ENCODE peak calls at places on chromosome 2, in nine cellular contexts. One of them, this sample, is unnamed.

GRCh38 chr2:128410035-128410757 is 91.5 kb upstream of the HS6ST1 start:
- DNase-seq in hepatocyte: no peak
- DNase-seq in mucosa of descending colon: no peak
- DNase-seq in esophagus muscularis mucosa: peak; percentile 62
- DNase-seq in neural progenitor cell: no peak
- DNase-seq in AG09319: no peak
- DNase-seq in fibroblast of pulmonary artery: no peak
- DNase-seq in foreskin keratinocyte: no peak
- DNase-seq in fibroblast of mammary gland: no peak
- DNase-seq in this sample: no peak

GRCh38 chr2:230602562-230603230 is 109.9 kb upstream of the CAB39 start:
- DNase-seq in fibroblast of mammary gland: no peak
- DNase-seq in mucosa of descending colon: no peak
- DNase-seq in esophagus muscularis mucosa: no peak
- DNase-seq in hepatocyte: no peak
- DNase-seq in neural progenitor cell: no peak
- DNase-seq in AG09319: no peak
- DNase-seq in fibroblast of pulmonary artery: no peak
- DNase-seq in foreskin keratinocyte: no peak
- DNase-seq in this sample: peak; percentile 41

GRCh38 chr2:240868286-240869108 is at the start of gene AGXT:
- DNase-seq in fibroblast of pulmonary artery: peak; percentile 54
- DNase-seq in fibroblast of mammary gland: peak; percentile 46
- DNase-seq in foreskin keratinocyte: no peak
- DNase-seq in hepatocyte: peak; percentile 52
- DNase-seq in AG09319: no peak
- DNase-seq in mucosa of descending colon: peak; percentile 69
- DNase-seq in esophagus muscularis mucosa: no peak
- DNase-seq in neural progenitor cell: no peak
- DNase-seq in this sample: no peak

GRCh38 chr2:168211664-168212163 is 35.7 kb downstream of the STK39 start:
- DNase-seq in fibroblast of pulmonary artery: no peak
- DNase-seq in fibroblast of mammary gland: no peak
- DNase-seq in hepatocyte: no peak
- DNase-seq in esophagus muscularis mucosa: no peak
- DNase-seq in foreskin keratinocyte: no peak
- DNase-seq in neural progenitor cell: no peak
- DNase-seq in mucosa of descending colon: no peak
- DNase-seq in AG09319: no peak
- DNase-seq in this sample: no peak

GRCh38 chr2:129118296-129118695 is 799.6 kb upstream of the HS6ST1 start:
- DNase-seq in hepatocyte: no peak
- DNase-seq in neural progenitor cell: no peak
- DNase-seq in esophagus muscularis mucosa: no peak
- DNase-seq in fibroblast of pulmonary artery: no peak
- DNase-seq in fibroblast of mammary gland: no peak
- DNase-seq in foreskin keratinocyte: no peak
- DNase-seq in AG09319: no peak
- DNase-seq in mucosa of descending colon: no peak
- DNase-seq in this sample: no peak

GRCh38 chr2:106108351-106108750 is 85.8 kb downstream of the UXS1 start:
- DNase-seq in foreskin keratinocyte: no peak
- DNase-seq in neural progenitor cell: peak; percentile 10
- DNase-seq in hepatocyte: peak; percentile 41
- DNase-seq in fibroblast of mammary gland: peak; percentile 21
- DNase-seq in fibroblast of pulmonary artery: peak; percentile 64
- DNase-seq in AG09319: no peak
- DNase-seq in esophagus muscularis mucosa: no peak
- DNase-seq in mucosa of descending colon: no peak
- DNase-seq in this sample: no peak

GRCh38 chr2:108978709-108979111 is 10.3 kb downstream of the EDAR start:
- DNase-seq in fibroblast of pulmonary artery: no peak
- DNase-seq in AG09319: no peak
- DNase-seq in neural progenitor cell: peak; percentile 43
- DNase-seq in fibroblast of mammary gland: no peak
- DNase-seq in foreskin keratinocyte: no peak
- DNase-seq in esophagus muscularis mucosa: no peak
- DNase-seq in hepatocyte: no peak
- DNase-seq in mucosa of descending colon: no peak
- DNase-seq in this sample: no peak

GRCh38 chr2:164843346-164843841 is 1.8 kb upstream of the COBLL1 start:
- DNase-seq in mucosa of descending colon: no peak
- DNase-seq in esophagus muscularis mucosa: no peak
- DNase-seq in fibroblast of pulmonary artery: no peak
- DNase-seq in AG09319: no peak
- DNase-seq in neural progenitor cell: no peak
- DNase-seq in fibroblast of mammary gland: peak; percentile 12
- DNase-seq in foreskin keratinocyte: peak; percentile 86
- DNase-seq in hepatocyte: peak; percentile 42
- DNase-seq in this sample: no peak

GRCh38 chr2:170170281-170171035 is 7.5 kb upstream of the MYO3B start:
- DNase-seq in hepatocyte: peak; percentile 42
- DNase-seq in esophagus muscularis mucosa: no peak
- DNase-seq in neural progenitor cell: no peak
- DNase-seq in mucosa of descending colon: no peak
- DNase-seq in fibroblast of pulmonary artery: no peak
- DNase-seq in fibroblast of mammary gland: no peak
- DNase-seq in foreskin keratinocyte: no peak
- DNase-seq in AG09319: no peak
- DNase-seq in this sample: no peak

GRCh38 chr2:162072976-162073775 is 839 bp downstream of the DPP4 start:
- DNase-seq in AG09319: no peak
- DNase-seq in neural progenitor cell: peak; percentile 19
- DNase-seq in hepatocyte: no peak
- DNase-seq in fibroblast of pulmonary artery: no peak
- DNase-seq in fibroblast of mammary gland: peak; percentile 30
- DNase-seq in esophagus muscularis mucosa: no peak
- DNase-seq in mucosa of descending colon: no peak
- DNase-seq in foreskin keratinocyte: no peak
- DNase-seq in this sample: no peak

GRCh38 chr2:1663621-1664020 is 80.7 kb downstream of the PXDN start:
- DNase-seq in mucosa of descending colon: no peak
- DNase-seq in fibroblast of mammary gland: no peak
- DNase-seq in esophagus muscularis mucosa: no peak
- DNase-seq in hepatocyte: no peak
- DNase-seq in fibroblast of pulmonary artery: no peak
- DNase-seq in neural progenitor cell: no peak
- DNase-seq in AG09319: no peak
- DNase-seq in foreskin keratinocyte: no peak
- DNase-seq in this sample: no peak

GRCh38 chr2:195486520-195486919 is 170.5 kb upstream of the SLC39A10 start:
- DNase-seq in fibroblast of pulmonary artery: no peak
- DNase-seq in esophagus muscularis mucosa: no peak
- DNase-seq in mucosa of descending colon: no peak
- DNase-seq in fibroblast of mammary gland: no peak
- DNase-seq in neural progenitor cell: no peak
- DNase-seq in hepatocyte: no peak
- DNase-seq in foreskin keratinocyte: no peak
- DNase-seq in AG09319: no peak
- DNase-seq in this sample: no peak

GRCh38 chr2:101820519-101820918 is 123.0 kb downstream of the MAP4K4 start:
- DNase-seq in mucosa of descending colon: no peak
- DNase-seq in neural progenitor cell: no peak
- DNase-seq in fibroblast of pulmonary artery: peak; percentile 64
- DNase-seq in fibroblast of mammary gland: peak; percentile 86
- DNase-seq in foreskin keratinocyte: peak; percentile 89
- DNase-seq in esophagus muscularis mucosa: no peak
- DNase-seq in hepatocyte: peak; percentile 63
- DNase-seq in AG09319: no peak
- DNase-seq in this sample: no peak

GRCh38 chr2:104889261-104890091 is 35.6 kb downstream of the POU3F3 start:
- DNase-seq in neural progenitor cell: no peak
- DNase-seq in AG09319: no peak
- DNase-seq in hepatocyte: no peak
- DNase-seq in mucosa of descending colon: peak; percentile 82
- DNase-seq in fibroblast of pulmonary artery: no peak
- DNase-seq in esophagus muscularis mucosa: no peak
- DNase-seq in foreskin keratinocyte: no peak
- DNase-seq in fibroblast of mammary gland: no peak
- DNase-seq in this sample: no peak

GRCh38 chr2:45484965-45485364 is 126.1 kb downstream of the SRBD1 start:
- DNase-seq in foreskin keratinocyte: no peak
- DNase-seq in neural progenitor cell: no peak
- DNase-seq in esophagus muscularis mucosa: no peak
- DNase-seq in hepatocyte: no peak
- DNase-seq in fibroblast of mammary gland: no peak
- DNase-seq in AG09319: no peak
- DNase-seq in mucosa of descending colon: no peak
- DNase-seq in fibroblast of pulmonary artery: no peak
- DNase-seq in this sample: no peak
- TF ChIP-seq CTCF in foreskin keratinocyte: no peak
- TF ChIP-seq CTCF in neural progenitor cell: no peak
- TF ChIP-seq CTCF in esophagus muscularis mucosa: no peak
- TF ChIP-seq CTCF in hepatocyte: no peak
- TF ChIP-seq CTCF in fibroblast of mammary gland: no peak
- TF ChIP-seq CTCF in AG09319: no peak
- TF ChIP-seq CTCF in mucosa of descending colon: no peak
- TF ChIP-seq CTCF in fibroblast of pulmonary artery: no peak
- TF ChIP-seq CTCF in this sample: no peak

GRCh38 chr2:76467326-76467725 is 756.6 kb upstream of the GCFC2 start:
- DNase-seq in mucosa of descending colon: no peak
- DNase-seq in esophagus muscularis mucosa: no peak
- DNase-seq in fibroblast of pulmonary artery: no peak
- DNase-seq in foreskin keratinocyte: no peak
- DNase-seq in hepatocyte: no peak
- DNase-seq in AG09319: no peak
- DNase-seq in fibroblast of mammary gland: no peak
- DNase-seq in neural progenitor cell: no peak
- DNase-seq in this sample: no peak

GRCh38 chr2:76461431-76461830 is 750.7 kb upstream of the GCFC2 start:
- DNase-seq in hepatocyte: no peak
- DNase-seq in fibroblast of mammary gland: no peak
- DNase-seq in neural progenitor cell: no peak
- DNase-seq in foreskin keratinocyte: no peak
- DNase-seq in mucosa of descending colon: no peak
- DNase-seq in AG09319: no peak
- DNase-seq in fibroblast of pulmonary artery: no peak
- DNase-seq in esophagus muscularis mucosa: no peak
- DNase-seq in this sample: no peak

GRCh38 chr2:76469066-76469465 is 758.4 kb upstream of the GCFC2 start:
- DNase-seq in neural progenitor cell: no peak
- DNase-seq in fibroblast of mammary gland: no peak
- DNase-seq in fibroblast of pulmonary artery: no peak
- DNase-seq in mucosa of descending colon: no peak
- DNase-seq in hepatocyte: no peak
- DNase-seq in foreskin keratinocyte: no peak
- DNase-seq in AG09319: no peak
- DNase-seq in esophagus muscularis mucosa: no peak
- DNase-seq in this sample: no peak

GRCh38 chr2:76464310-76464709 is 753.6 kb upstream of the GCFC2 start:
- DNase-seq in mucosa of descending colon: no peak
- DNase-seq in hepatocyte: peak; percentile 6
- DNase-seq in fibroblast of mammary gland: no peak
- DNase-seq in fibroblast of pulmonary artery: no peak
- DNase-seq in neural progenitor cell: no peak
- DNase-seq in esophagus muscularis mucosa: no peak
- DNase-seq in foreskin keratinocyte: no peak
- DNase-seq in AG09319: no peak
- DNase-seq in this sample: no peak
- TF ChIP-seq CTCF in mucosa of descending colon: no peak
- TF ChIP-seq CTCF in hepatocyte: peak; percentile 12
- TF ChIP-seq CTCF in fibroblast of mammary gland: no peak
- TF ChIP-seq CTCF in fibroblast of pulmonary artery: no peak
- TF ChIP-seq CTCF in neural progenitor cell: peak; percentile 31
- TF ChIP-seq CTCF in esophagus muscularis mucosa: no peak
- TF ChIP-seq CTCF in foreskin keratinocyte: no peak
- TF ChIP-seq CTCF in AG09319: no peak
- TF ChIP-seq CTCF in this sample: no peak

DNA sequence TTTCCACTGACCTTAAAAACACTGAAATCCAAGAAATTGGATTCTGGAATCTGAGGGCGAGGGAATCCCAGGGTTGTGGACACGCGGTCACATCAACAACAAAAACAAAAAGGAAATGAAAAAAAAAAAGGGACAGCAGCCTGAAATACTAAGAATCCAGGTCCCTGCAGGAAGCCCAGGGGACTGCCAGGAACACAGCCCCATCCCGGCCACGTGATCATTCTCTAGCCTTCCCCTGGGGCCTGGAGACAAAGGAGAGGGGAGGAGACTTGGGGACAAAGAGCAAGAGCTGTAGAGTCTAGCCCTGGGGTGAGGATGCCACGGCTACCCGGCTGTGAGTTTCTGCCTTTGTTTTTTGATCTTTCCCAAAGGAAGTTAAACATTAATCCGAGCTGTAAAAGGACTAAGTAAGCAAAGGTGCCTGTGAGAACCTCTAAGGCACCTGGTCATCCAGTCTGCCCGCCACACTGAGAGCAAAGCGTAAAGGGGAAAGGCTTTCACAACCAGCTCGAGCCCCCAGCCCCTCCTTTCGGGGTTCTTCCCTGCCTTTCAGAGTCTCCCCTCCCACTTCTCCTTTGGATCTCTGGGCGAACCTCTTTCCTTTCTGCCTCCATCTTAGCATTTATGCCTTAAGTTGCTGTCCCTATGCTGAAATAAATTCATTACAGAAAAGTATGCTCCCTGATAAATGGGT is 57.9 kb upstream of the MSH2 start:
- DNase-seq in hepatocyte: peak; percentile 96
- DNase-seq in neural progenitor cell: peak; percentile 97
- DNase-seq in fibroblast of mammary gland: peak; percentile 12
- DNase-seq in AG09319: no peak
- DNase-seq in mucosa of descending colon: peak; percentile 87
- DNase-seq in fibroblast of pulmonary artery: peak; percentile 60
- DNase-seq in esophagus muscularis mucosa: no peak
- DNase-seq in foreskin keratinocyte: no peak
- DNase-seq in this sample: no peak
- TF ChIP-seq CTCF in hepatocyte: no peak
- TF ChIP-seq CTCF in neural progenitor cell: peak; percentile 39
- TF ChIP-seq CTCF in fibroblast of mammary gland: no peak
- TF ChIP-seq CTCF in AG09319: no peak
- TF ChIP-seq CTCF in mucosa of descending colon: no peak
- TF ChIP-seq CTCF in fibroblast of pulmonary artery: peak; percentile 5
- TF ChIP-seq CTCF in esophagus muscularis mucosa: peak; percentile 34
- TF ChIP-seq CTCF in foreskin keratinocyte: no peak
- TF ChIP-seq CTCF in this sample: no peak

GRCh38 chr2:235050992-235051351 is 99.2 kb downstream of the SH3BP4 start:
- DNase-seq in fibroblast of mammary gland: peak; percentile 89
- DNase-seq in fibroblast of pulmonary artery: peak; percentile 92
- DNase-seq in hepatocyte: peak; percentile 78
- DNase-seq in mucosa of descending colon: peak; percentile 88
- DNase-seq in foreskin keratinocyte: peak; percentile 66
- DNase-seq in AG09319: peak; percentile 82
- DNase-seq in esophagus muscularis mucosa: peak; percentile 94
- DNase-seq in neural progenitor cell: peak; percentile 41
- DNase-seq in this sample: no peak
- TF ChIP-seq CTCF in fibroblast of mammary gland: no peak
- TF ChIP-seq CTCF in fibroblast of pulmonary artery: no peak
- TF ChIP-seq CTCF in hepatocyte: peak; percentile 16
- TF ChIP-seq CTCF in mucosa of descending colon: no peak
- TF ChIP-seq CTCF in foreskin keratinocyte: peak; percentile 66
- TF ChIP-seq CTCF in AG09319: peak; percentile 9
- TF ChIP-seq CTCF in esophagus muscularis mucosa: peak; percentile 5
- TF ChIP-seq CTCF in neural progenitor cell: no peak
- TF ChIP-seq CTCF in this sample: no peak

GRCh38 chr2:140696449-140696848 is 1434.4 kb downstream of the LRP1B start:
- DNase-seq in hepatocyte: peak; percentile 30
- DNase-seq in mucosa of descending colon: no peak
- DNase-seq in neural progenitor cell: no peak
- DNase-seq in esophagus muscularis mucosa: no peak
- DNase-seq in foreskin keratinocyte: no peak
- DNase-seq in fibroblast of pulmonary artery: no peak
- DNase-seq in fibroblast of mammary gland: no peak
- DNase-seq in AG09319: no peak
- DNase-seq in this sample: no peak
- TF ChIP-seq CTCF in hepatocyte: peak; percentile 31
- TF ChIP-seq CTCF in mucosa of descending colon: no peak
- TF ChIP-seq CTCF in neural progenitor cell: no peak
- TF ChIP-seq CTCF in esophagus muscularis mucosa: no peak
- TF ChIP-seq CTCF in foreskin keratinocyte: peak; percentile 25
- TF ChIP-seq CTCF in fibroblast of pulmonary artery: no peak
- TF ChIP-seq CTCF in fibroblast of mammary gland: no peak
- TF ChIP-seq CTCF in AG09319: no peak
- TF ChIP-seq CTCF in this sample: no peak

GRCh38 chr2:31193066-31193396 is 24.3 kb downstream of the CAPN14 start:
- DNase-seq in fibroblast of mammary gland: no peak
- DNase-seq in hepatocyte: no peak
- DNase-seq in neural progenitor cell: peak; percentile 30
- DNase-seq in esophagus muscularis mucosa: no peak
- DNase-seq in fibroblast of pulmonary artery: no peak
- DNase-seq in mucosa of descending colon: no peak
- DNase-seq in AG09319: no peak
- DNase-seq in foreskin keratinocyte: no peak
- DNase-seq in this sample: no peak
- TF ChIP-seq CTCF in fibroblast of mammary gland: no peak
- TF ChIP-seq CTCF in hepatocyte: no peak
- TF ChIP-seq CTCF in neural progenitor cell: peak; percentile 33
- TF ChIP-seq CTCF in esophagus muscularis mucosa: no peak
- TF ChIP-seq CTCF in fibroblast of pulmonary artery: no peak
- TF ChIP-seq CTCF in mucosa of descending colon: no peak
- TF ChIP-seq CTCF in AG09319: no peak
- TF ChIP-seq CTCF in foreskin keratinocyte: no peak
- TF ChIP-seq CTCF in this sample: no peak

This sample was measured in activated B cell treated with CpG ODN at 0.5 μM for 24 hours.